ENCODE peak calls at places on chromosomes 6 and 20, in five cellular contexts. E is HEK293T, G is H1, K is GM12878, J is NT2/D1. I is an unnamed sample.
A peak's percentile ranks its signal among the peaks of the same experiment; 100 is the strongest.

GRCh38 chr20:37387519-37388269 is 41.8 kb downstream of the SRC start:
- DNase-seq in J (no peak), K (no peak), E (no peak), G (no peak), I (no peak)

GRCh38 chr6:142075516-142076101 is 57.1 kb upstream of the GJE1 start:
- DNase-seq in G (no peak), K (no peak), J (no peak), E (no peak), I (no peak)

GRCh38 chr6:145022199-145022782 is 713.0 kb downstream of the EPM2A start:
- DNase-seq in G (no peak), E (no peak), J (no peak), K (no peak), I (no peak)

GRCh38 chr6:145850671-145851070 is 36.1 kb upstream of the FBXO30 start:
- DNase-seq in J (no peak), E (no peak), G (no peak), K (no peak), I (no peak)

GRCh38 chr6:147135211-147135672 is 69.0 kb upstream of the STXBP5 start:
- DNase-seq in G (no peak), K (no peak), E (no peak), J (no peak), I (no peak)

GRCh38 chr6:44733868-44734267 is 346.4 kb downstream of the CDC5L start:
- DNase-seq in G (no peak), J (no peak), K (no peak), E (no peak), I (no peak)

GRCh38 chr6:154569136-154569862 is 58.8 kb upstream of the CNKSR3 start:
- DNase-seq in K (no peak), E (no peak), G (no peak), J (no peak), I (no peak)

GRCh38 chr6:115681978-115682775 is 378.5 kb downstream of the FRK start:
- DNase-seq in K (no peak), J (no peak), G (no peak), E (no peak), I (no peak)

GRCh38 chr20:8454137-8454712 is 322.2 kb downstream of the PLCB1 start:
- DNase-seq in G (no peak), K (peak; percentile 17), J (peak; percentile 9), E (peak; percentile 50), I (peak; percentile 65)

GRCh38 chr20:51404297-51405060 is 138.0 kb downstream of the NFATC2 start:
- DNase-seq in G (no peak), K (peak; percentile 80), J (no peak), E (no peak), I (no peak)

GRCh38 chr6:28408076-28408802 is 8.7 kb upstream of the ZSCAN12 start:
- DNase-seq in E (no peak), G (no peak), K (no peak), J (no peak), I (no peak)

GRCh38 chr20:39849664-39850063 is 839.4 kb downstream of the MAFB start:
- DNase-seq in G (no peak), E (no peak), J (no peak), K (no peak), I (no peak)

GRCh38 chr6:53179961-53180651 is 31.5 kb upstream of the GCM1 start:
- DNase-seq in G (no peak), K (no peak), J (no peak), E (no peak), I (no peak)

GRCh38 chr6:87847830-87848210 is 145.8 kb upstream of the AKIRIN2 start:
- DNase-seq in J (no peak), K (no peak), G (no peak), E (no peak), I (no peak)

GRCh38 chr20:4195499-4195898 is 180.1 kb upstream of the RNF24 start:
- DNase-seq in G (peak; percentile 77), E (no peak), J (no peak), K (no peak), I (peak; percentile 61)

GRCh38 chr20:46700481-46700880 is 9.0 kb upstream of the SLC2A10 start:
- DNase-seq in K (no peak), J (no peak), E (no peak), G (no peak), I (no peak)

GRCh38 chr6:158008894-158009891 is 27.5 kb downstream of the SYNJ2 start:
- DNase-seq in K (no peak), J (no peak), E (no peak), G (no peak), I (no peak)

GRCh38 chr20:41798926-41799502 is 180.8 kb upstream of the CHD6 start:
- DNase-seq in G (no peak), K (no peak), E (no peak), J (no peak), I (no peak)

GRCh38 chr6:111580826-111581505 is 24.7 kb downstream of the TRAF3IP2 start:
- DNase-seq in G (no peak), E (no peak), J (no peak), K (no peak), I (no peak)

GRCh38 chr20:44439318-44439717 is 36.4 kb upstream of the TTPAL start:
- DNase-seq in E (no peak), G (no peak), J (no peak), K (no peak), I (no peak)

GRCh38 chr20:34824026-34824860 is 1.2 kb downstream of the NCOA6 start:
- DNase-seq in K (peak; percentile 58), E (peak; percentile 60), G (peak; percentile 59), J (peak; percentile 54), I (peak; percentile 79)

GRCh38 chr20:32520927-32521203 is 64.3 kb downstream of the NOL4L start:
- DNase-seq in E (no peak), G (no peak), J (no peak), K (no peak), I (no peak)

GRCh38 chr20:5143856-5144255 is 17.0 kb downstream of the CDS2 start:
- DNase-seq in J (no peak), K (no peak), G (no peak), E (no peak), I (no peak)

GRCh38 chr20:12203981-12204380 is 286.3 kb downstream of the BTBD3 start:
- DNase-seq in E (no peak), G (no peak), K (no peak), J (no peak), I (no peak)

GRCh38 chr20:59525500-59526241 is 78.7 kb upstream of the PHACTR3 start:
- DNase-seq in K (no peak), G (peak; percentile 87), E (peak; percentile 78), J (peak; percentile 62), I (peak; percentile 59)
- TF ChIP-seq SUZ12 in K (no peak), G (no peak), E (no peak), J (no peak), I (peak; percentile 4)

DNA sequence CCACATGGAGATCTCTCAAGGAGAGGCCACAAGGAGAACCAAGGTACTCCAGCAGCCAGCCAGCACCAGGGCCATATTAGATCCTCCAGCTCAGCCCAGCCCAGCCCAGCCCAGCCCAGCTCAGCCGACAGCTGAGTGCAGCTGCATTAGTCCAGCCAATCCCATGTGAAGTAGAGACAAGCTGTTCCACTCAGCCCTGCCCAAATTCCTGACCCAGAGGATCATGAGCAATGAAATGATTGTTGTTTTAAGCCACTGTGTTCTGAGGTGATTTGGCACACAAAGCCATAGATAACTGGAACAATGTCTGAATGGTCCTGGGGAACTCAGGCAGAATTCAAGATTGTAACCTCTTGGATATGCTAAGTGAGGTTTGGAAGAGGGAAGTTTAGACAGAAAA is 59.5 kb upstream of the BMP2 start:
- DNase-seq in E (no peak), G (no peak), J (peak; percentile 16), K (no peak), I (no peak)
- TF ChIP-seq SUZ12 in E (no peak), G (no peak), J (no peak), K (no peak), I (no peak)

GRCh38 chr20:14335122-14335521 is 2.3 kb downstream of the FLRT3 start:
- DNase-seq in E (no peak), J (no peak), G (no peak), K (no peak), I (no peak)

GRCh38 chr20:14337400-14338171 is at the start of gene FLRT3:
- DNase-seq in G (peak; percentile 58), J (peak; percentile 76), K (peak; percentile 70), E (peak; percentile 80), I (peak; percentile 93)

GRCh38 chr20:14333734-14334133 is 3.7 kb downstream of the FLRT3 start:
- DNase-seq in G (no peak), K (no peak), J (no peak), E (no peak), I (no peak)

GRCh38 chr20:14334306-14334930 is 3.0 kb downstream of the FLRT3 start:
- DNase-seq in K (no peak), E (peak; percentile 56), J (peak; percentile 30), G (no peak), I (peak; percentile 48)

GRCh38 chr20:14336667-14337066 is 745 bp downstream of the FLRT3 start:
- DNase-seq in G (no peak), K (no peak), E (no peak), J (no peak), I (peak; percentile 12)
- TF ChIP-seq SUZ12 in G (no peak), K (no peak), E (no peak), J (no peak), I (no peak)

GRCh38 chr6:38320817-38321216 is 318.9 kb downstream of the BTBD9 start:
- DNase-seq in G (no peak), K (peak; percentile 57), E (no peak), J (no peak), I (no peak)

GRCh38 chr6:38316099-38316868 is 323.4 kb downstream of the BTBD9 start:
- DNase-seq in E (no peak), K (no peak), J (no peak), G (no peak), I (no peak)

GRCh38 chr6:38322123-38322522 is 317.6 kb downstream of the BTBD9 start:
- DNase-seq in G (no peak), E (no peak), J (no peak), K (no peak), I (no peak)

DNA sequence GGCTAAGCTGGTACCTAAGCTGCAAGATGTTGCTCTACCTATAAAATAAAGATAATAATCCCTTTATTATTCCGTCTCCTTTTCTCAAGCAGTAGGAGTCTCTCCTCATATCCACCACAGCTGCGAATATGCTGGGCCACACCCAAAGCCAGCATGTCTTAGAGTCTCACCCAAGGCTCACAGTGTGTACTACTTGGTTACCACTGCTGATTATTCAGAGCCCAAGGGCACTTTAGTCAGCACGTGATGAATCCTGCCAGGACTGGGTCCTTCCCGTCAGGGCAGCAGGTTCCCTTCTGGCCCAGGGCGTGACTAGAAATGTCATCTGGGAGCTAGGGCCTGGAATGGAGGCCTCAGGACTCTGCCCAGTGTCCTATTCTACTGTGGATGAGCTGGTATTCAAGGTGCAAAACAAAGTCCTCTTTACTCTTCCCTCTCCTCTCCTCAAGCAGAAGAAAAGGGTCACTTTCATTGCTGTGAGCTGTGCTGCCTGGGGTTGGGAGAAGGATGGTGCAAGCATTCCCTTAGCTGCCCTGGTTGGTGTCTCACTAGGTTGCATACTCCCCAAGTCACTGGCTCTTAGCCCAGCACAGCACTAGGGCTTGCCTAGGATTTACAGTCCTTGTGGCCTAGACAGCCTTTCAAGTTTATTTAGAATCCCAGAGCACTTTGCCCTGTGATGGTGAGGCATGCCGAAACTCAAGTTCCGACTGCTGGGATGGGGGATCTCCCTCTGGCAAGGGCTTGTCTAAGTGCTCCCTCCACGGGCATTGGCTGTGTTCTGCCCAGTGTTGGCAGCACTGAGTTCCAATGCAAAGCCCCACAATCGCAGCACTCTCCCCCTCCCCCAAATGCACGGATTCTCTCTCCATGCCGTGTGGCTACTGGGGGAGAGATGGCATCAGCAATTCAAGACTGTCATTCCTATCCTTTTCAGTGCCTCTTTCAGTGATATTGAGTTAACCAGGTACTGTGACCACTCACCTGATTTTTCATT is 320.2 kb downstream of the BTBD9 start:
- DNase-seq in J (no peak), K (no peak), G (peak; percentile 47), E (no peak), I (no peak)
- TF ChIP-seq SUZ12 in J (no peak), K (no peak), G (no peak), E (no peak), I (no peak)